ENCODE peak calls at places on chromosomes 5 and 9, in four cellular contexts. One of them, this sample, is unnamed.

GRCh38 chr5:112548246-112548982 is 129.3 kb upstream of the EPB41L4A start:
- DNase-seq in HepG2: no peak
- DNase-seq in GM12878: no peak
- DNase-seq in K562: peak
- DNase-seq in this sample: peak

GRCh38 chr5:40904994-40905306 is 4.3 kb upstream of the C7 start:
- DNase-seq in GM12878: no peak
- DNase-seq in K562: no peak
- DNase-seq in HepG2: no peak
- DNase-seq in this sample: no peak

GRCh38 chr9:122931851-122932199 is 513 bp upstream of the ZBTB26 start:
- DNase-seq in K562: no peak
- DNase-seq in HepG2: no peak
- DNase-seq in GM12878: no peak
- DNase-seq in this sample: no peak

GRCh38 chr5:62376064-62376463 is 27.6 kb downstream of the DIMT1 start:
- DNase-seq in GM12878: no peak
- DNase-seq in K562: peak
- DNase-seq in HepG2: no peak
- DNase-seq in this sample: peak

GRCh38 chr9:72305102-72305546 is 59.9 kb downstream of the ZFAND5 start:
- DNase-seq in HepG2: peak
- DNase-seq in GM12878: no peak
- DNase-seq in K562: peak
- DNase-seq in this sample: peak

GRCh38 chr5:145887976-145888574 is 15.3 kb upstream of the GRXCR2 start:
- DNase-seq in K562: peak
- DNase-seq in GM12878: no peak
- DNase-seq in HepG2: peak
- DNase-seq in this sample: peak

GRCh38 chr9:122197334-122197872 is 31.4 kb downstream of the LHX6 start:
- DNase-seq in HepG2: no peak
- DNase-seq in K562: no peak
- DNase-seq in GM12878: no peak
- DNase-seq in this sample: no peak

GRCh38 chr5:40680741-40681350 is 1.1 kb downstream of the PTGER4 start:
- DNase-seq in K562: no peak
- DNase-seq in GM12878: no peak
- DNase-seq in HepG2: no peak
- DNase-seq in this sample: no peak

GRCh38 chr5:25190521-25191000 is 545.8 kb upstream of the CDH10 start:
- DNase-seq in K562: no peak
- DNase-seq in HepG2: no peak
- DNase-seq in GM12878: no peak
- DNase-seq in this sample: no peak

GRCh38 chr5:50302815-50303490 is 138.1 kb downstream of the EMB start:
- DNase-seq in HepG2: no peak
- DNase-seq in K562: no peak
- DNase-seq in GM12878: no peak
- DNase-seq in this sample: peak
- TF ChIP-seq POLR2AphosphoS2 in HepG2: no peak
- TF ChIP-seq POLR2AphosphoS2 in K562: no peak
- TF ChIP-seq POLR2AphosphoS2 in GM12878: no peak
- TF ChIP-seq POLR2AphosphoS2 in this sample: no peak

DNA sequence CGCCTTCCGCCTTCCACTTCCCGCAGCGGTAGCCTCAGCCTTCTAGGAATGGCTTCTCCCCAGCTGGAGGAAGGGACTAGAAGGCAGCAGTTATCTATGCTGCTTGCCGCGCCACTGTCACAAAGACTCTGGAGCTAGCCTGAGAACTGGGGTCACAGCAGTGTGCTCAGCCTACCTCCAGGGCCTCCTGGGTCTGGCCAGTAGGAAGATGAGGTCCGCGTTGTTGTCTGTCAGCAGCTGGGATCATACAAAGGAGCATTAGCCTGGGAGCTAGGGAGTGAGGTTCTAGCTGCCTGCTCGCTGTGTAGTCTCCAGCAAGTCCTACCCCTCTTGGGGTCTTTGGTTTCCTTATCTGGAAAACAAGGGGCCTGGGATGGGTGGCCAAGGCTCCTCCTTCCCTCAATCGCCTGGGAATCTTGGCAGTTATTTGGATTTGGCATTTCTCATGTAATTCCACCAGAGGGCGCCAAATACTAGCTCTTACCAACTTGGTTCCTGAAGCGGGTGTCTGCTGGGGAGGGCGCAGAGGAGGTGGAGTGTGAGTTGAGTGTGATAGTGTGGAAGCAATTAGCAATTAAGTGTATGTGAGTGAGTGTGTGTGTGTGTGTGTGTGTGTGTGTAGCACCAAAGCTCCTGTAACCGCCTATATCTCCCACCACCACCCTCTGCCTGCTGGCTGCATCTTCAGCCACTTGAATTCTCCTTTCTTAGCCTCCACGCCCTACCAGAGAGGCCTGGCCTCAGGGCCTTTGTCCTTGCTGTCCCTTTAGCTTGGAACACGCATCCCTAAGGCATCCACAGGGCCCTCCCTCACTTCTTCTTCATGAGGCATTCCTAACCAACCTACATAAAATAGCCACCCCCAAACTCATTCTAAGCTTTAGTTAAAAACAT is 97.1 kb downstream of the ENTREP1 start:
- DNase-seq in K562: peak
- DNase-seq in HepG2: peak
- DNase-seq in GM12878: no peak
- DNase-seq in this sample: peak
- TF ChIP-seq POLR2AphosphoS2 in K562: no peak
- TF ChIP-seq POLR2AphosphoS2 in HepG2: no peak
- TF ChIP-seq POLR2AphosphoS2 in GM12878: no peak
- TF ChIP-seq POLR2AphosphoS2 in this sample: no peak

GRCh38 chr5:91998774-91999173 is 615.7 kb upstream of the ARRDC3 start:
- DNase-seq in K562: no peak
- DNase-seq in GM12878: no peak
- DNase-seq in HepG2: no peak
- DNase-seq in this sample: no peak

DNA sequence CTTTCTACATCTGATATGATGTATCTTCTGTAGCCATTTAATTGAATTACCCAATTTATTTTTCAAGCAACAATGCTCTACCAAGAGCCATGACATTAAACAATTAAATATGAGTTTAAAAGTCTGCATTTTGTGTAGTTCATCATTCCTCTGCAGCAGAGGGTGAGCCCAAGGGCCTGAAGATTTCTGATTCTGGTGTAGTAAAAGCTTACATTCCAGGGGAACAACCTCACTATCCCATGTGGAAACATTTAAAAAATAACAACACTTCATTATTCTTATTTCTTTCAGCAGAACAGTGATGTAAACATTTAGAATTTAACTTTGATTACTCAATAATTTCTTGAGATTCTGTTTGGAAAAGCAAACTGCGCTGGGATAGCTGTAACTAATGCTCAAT is 619.8 kb upstream of the ARRDC3 start:
- DNase-seq in GM12878: no peak
- DNase-seq in K562: no peak
- DNase-seq in HepG2: no peak
- DNase-seq in this sample: no peak
- TF ChIP-seq POLR2AphosphoS2 in GM12878: no peak
- TF ChIP-seq POLR2AphosphoS2 in K562: no peak
- TF ChIP-seq POLR2AphosphoS2 in HepG2: no peak
- TF ChIP-seq POLR2AphosphoS2 in this sample: no peak

DNA sequence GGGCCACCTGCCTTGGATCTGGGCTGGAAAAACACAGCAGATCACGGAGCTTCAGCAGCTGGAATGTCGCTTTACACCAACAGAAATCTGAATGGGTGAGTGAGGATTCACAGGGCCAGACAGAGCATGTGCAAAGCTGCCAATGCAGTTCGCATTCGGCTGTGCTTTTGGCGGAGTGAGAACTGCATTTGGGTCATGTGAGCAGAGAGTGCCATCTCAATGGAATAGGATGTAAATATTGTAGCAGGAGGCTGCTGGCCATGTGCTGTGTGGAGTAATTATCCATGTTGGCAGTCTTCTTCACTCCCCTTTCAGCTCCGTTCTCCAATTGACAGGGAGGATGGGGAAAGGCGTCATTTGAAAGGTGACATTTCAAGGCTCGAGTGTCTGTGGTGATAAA is at the start of gene ANKRD55:
- DNase-seq in GM12878: no peak
- DNase-seq in HepG2: no peak
- DNase-seq in K562: no peak
- DNase-seq in this sample: no peak
- TF ChIP-seq POLR2AphosphoS2 in GM12878: no peak
- TF ChIP-seq POLR2AphosphoS2 in HepG2: no peak
- TF ChIP-seq POLR2AphosphoS2 in K562: no peak
- TF ChIP-seq POLR2AphosphoS2 in this sample: no peak

DNA sequence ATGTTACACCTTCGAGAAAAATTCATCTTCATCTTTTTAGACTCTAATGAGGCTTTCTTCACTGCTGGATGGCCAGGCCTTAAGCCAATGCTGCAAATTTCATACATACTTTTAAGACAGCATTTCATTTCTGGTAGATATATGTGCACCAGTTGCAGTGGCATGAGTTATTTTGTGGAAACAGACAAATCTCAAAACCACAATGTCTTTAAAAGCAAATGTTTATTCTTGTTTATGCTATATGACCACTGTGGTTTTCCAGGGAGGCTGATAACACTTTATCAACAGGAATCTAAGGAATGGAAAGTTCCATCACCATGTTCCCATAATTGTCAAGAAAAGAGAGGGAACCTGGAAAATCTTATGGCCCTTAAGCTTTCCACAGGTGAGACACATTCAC is 27.7 kb downstream of the CDH9 start:
- DNase-seq in GM12878: no peak
- DNase-seq in HepG2: no peak
- DNase-seq in K562: no peak
- DNase-seq in this sample: no peak
- TF ChIP-seq POLR2AphosphoS2 in GM12878: no peak
- TF ChIP-seq POLR2AphosphoS2 in HepG2: no peak
- TF ChIP-seq POLR2AphosphoS2 in K562: no peak
- TF ChIP-seq POLR2AphosphoS2 in this sample: no peak

GRCh38 chr5:10567781-10568321 is 4.0 kb downstream of the ANKRD33B start:
- DNase-seq in K562: peak
- DNase-seq in GM12878: no peak
- DNase-seq in HepG2: no peak
- DNase-seq in this sample: no peak

GRCh38 chr5:10565785-10566506 is 2.1 kb downstream of the ANKRD33B start:
- DNase-seq in GM12878: no peak
- DNase-seq in HepG2: no peak
- DNase-seq in K562: peak
- DNase-seq in this sample: no peak

GRCh38 chr5:10564838-10565784 is 1.2 kb downstream of the ANKRD33B start:
- DNase-seq in HepG2: no peak
- DNase-seq in GM12878: no peak
- DNase-seq in K562: peak
- DNase-seq in this sample: no peak

GRCh38 chr5:10567181-10567591 is 3.3 kb downstream of the ANKRD33B start:
- DNase-seq in GM12878: no peak
- DNase-seq in K562: no peak
- DNase-seq in HepG2: no peak
- DNase-seq in this sample: no peak

DNA sequence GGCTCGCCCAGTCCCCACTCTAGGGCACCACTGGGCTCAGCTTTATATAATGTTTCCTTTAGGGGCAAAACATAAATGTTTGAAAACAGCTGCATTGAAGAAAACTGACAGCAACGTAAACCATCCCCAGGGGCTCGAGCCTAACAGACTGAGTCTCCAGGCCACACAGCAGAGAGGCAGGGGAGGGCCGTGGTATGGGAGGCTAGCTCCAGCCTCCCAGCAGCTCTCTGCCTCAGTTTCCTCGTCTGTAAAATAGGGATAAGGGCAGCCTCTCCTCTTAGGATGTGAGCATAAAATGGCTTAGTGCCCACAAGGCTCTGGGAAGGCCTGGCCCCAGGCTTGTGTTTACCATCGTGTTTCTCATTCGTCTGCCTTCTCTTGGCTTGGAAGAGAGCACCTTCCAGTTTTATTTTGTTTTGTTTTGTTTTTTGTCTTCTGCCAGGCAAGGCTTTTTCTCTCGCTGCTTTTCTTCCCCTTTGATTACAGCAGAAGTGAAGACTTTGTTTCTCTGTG is 2.7 kb downstream of the ANKRD33B start:
- DNase-seq in K562: no peak
- DNase-seq in HepG2: no peak
- DNase-seq in GM12878: no peak
- DNase-seq in this sample: no peak
- TF ChIP-seq POLR2AphosphoS2 in K562: no peak
- TF ChIP-seq POLR2AphosphoS2 in HepG2: no peak
- TF ChIP-seq POLR2AphosphoS2 in GM12878: no peak
- TF ChIP-seq POLR2AphosphoS2 in this sample: no peak

This sample was measured in A549.